ENCODE peak calls at places on chromosomes 13 and 19, in nine cellular contexts. M is uterus; P is lower leg skin; N is cardiac fibroblast; C is mammary epithelial cell; A is mucosa of descending colon; V is body of pancreas; Z is CD4-positive, alpha-beta T cell; I is HFF-Myc. L is an unnamed sample.

GRCh38 chr13:94079876-94080275 is 399.6 kb downstream of the DCT start:
- DNase-seq in M (no peak), P (no peak), N (peak), C (no peak), A (no peak), V (no peak), Z (no peak), I (no peak), L (no peak)

GRCh38 chr19:51572908-51573307 is 1.8 kb downstream of the ZNF175 start:
- DNase-seq in M (no peak), P (no peak), N (peak), C (peak), A (no peak), V (no peak), Z (no peak), I (no peak), L (no peak)

GRCh38 chr13:104571161-104571889 is 1505.1 kb upstream of the SLC10A2 start:
- DNase-seq in M (peak), P (peak), N (peak), C (peak), A (no peak), V (peak), Z (no peak), I (no peak), L (no peak)

GRCh38 chr19:8922591-8922990 is 87.6 kb downstream of the MUC16 start:
- DNase-seq in M (no peak), P (peak), N (no peak), C (no peak), A (no peak), V (no peak), Z (no peak), I (no peak), L (no peak)

GRCh38 chr13:94660695-94661324 is 51.5 kb downstream of the SOX21 start:
- DNase-seq in M (no peak), P (no peak), N (peak), C (no peak), A (no peak), V (no peak), Z (no peak), I (no peak), L (no peak)

GRCh38 chr19:50147462-50148423 is 15.3 kb downstream of the IZUMO2 start:
- DNase-seq in M (peak), P (peak), N (peak), C (peak), A (peak), V (peak), Z (peak), I (peak), L (peak)

GRCh38 chr13:46801831-46802230 is 4.9 kb upstream of the ESD start:
- DNase-seq in M (no peak), P (no peak), N (no peak), C (no peak), A (no peak), V (no peak), Z (no peak), I (no peak), L (no peak)

GRCh38 chr13:35518337-35518736 is 41.8 kb upstream of the MAB21L1 start:
- DNase-seq in M (no peak), P (no peak), N (no peak), C (no peak), A (no peak), V (no peak), Z (no peak), I (no peak), L (no peak)

GRCh38 chr19:41932259-41933130 is 4.2 kb upstream of the ERFL start:
- DNase-seq in M (no peak), P (no peak), N (no peak), C (no peak), A (peak), V (no peak), Z (no peak), I (no peak), L (no peak)

GRCh38 chr13:96769874-96770273 is 224.4 kb downstream of the OXGR1 start:
- DNase-seq in M (no peak), P (no peak), N (no peak), C (no peak), A (no peak), V (no peak), Z (no peak), I (no peak), L (no peak)

GRCh38 chr13:59745395-59745788 is 418.3 kb downstream of the DIAPH3 start:
- DNase-seq in M (no peak), P (no peak), N (peak), C (peak), A (no peak), V (no peak), Z (no peak), I (no peak), L (no peak)

GRCh38 chr19:41883821-41884733 is 1.1 kb downstream of the ARHGEF1 start:
- DNase-seq in M (peak), P (peak), N (peak), C (peak), A (peak), V (peak), Z (peak), I (peak), L (peak)

GRCh38 chr13:34738251-34739170 is 203.6 kb upstream of the NBEA start:
- DNase-seq in M (no peak), P (no peak), N (peak), C (no peak), A (no peak), V (no peak), Z (no peak), I (no peak), L (no peak)

GRCh38 chr19:49638360-49638759 is 1.6 kb downstream of the RRAS start:
- DNase-seq in M (peak), P (no peak), N (peak), C (no peak), A (no peak), V (no peak), Z (no peak), I (no peak), L (no peak)

GRCh38 chr13:57857945-57858344 is 226.4 kb downstream of the PCDH17 start:
- DNase-seq in M (no peak), P (no peak), N (no peak), C (no peak), A (no peak), V (no peak), Z (no peak), I (no peak), L (no peak)

GRCh38 chr13:49071341-49071937 is 95.7 kb downstream of the FNDC3A start:
- DNase-seq in M (no peak), P (no peak), N (no peak), C (no peak), A (no peak), V (no peak), Z (no peak), I (no peak), L (no peak)

GRCh38 chr13:62767473-62767872 is 1351.8 kb upstream of the PCDH20 start:
- DNase-seq in M (no peak), P (no peak), N (no peak), C (no peak), A (no peak), V (no peak), Z (no peak), I (no peak), L (no peak)

GRCh38 chr13:93004919-93005318 is 221.7 kb upstream of the GPC6 start:
- DNase-seq in M (no peak), P (no peak), N (peak), C (peak), A (no peak), V (no peak), Z (no peak), I (peak), L (no peak)

GRCh38 chr19:35116085-35116801 is 620 bp downstream of the FXYD3 start:
- DNase-seq in M (no peak), P (peak), N (no peak), C (peak), A (peak), V (peak), Z (no peak), I (no peak), L (no peak)

GRCh38 chr19:38190061-38190460 is 34.0 kb downstream of the DPF1 start:
- DNase-seq in M (no peak), P (no peak), N (no peak), C (no peak), A (no peak), V (no peak), Z (no peak), I (no peak), L (no peak)

GRCh38 chr13:34967851-34968562 is 25.9 kb downstream of the NBEA start:
- DNase-seq in M (no peak), P (no peak), N (no peak), C (peak), A (no peak), V (no peak), Z (no peak), I (no peak), L (no peak)

DNA sequence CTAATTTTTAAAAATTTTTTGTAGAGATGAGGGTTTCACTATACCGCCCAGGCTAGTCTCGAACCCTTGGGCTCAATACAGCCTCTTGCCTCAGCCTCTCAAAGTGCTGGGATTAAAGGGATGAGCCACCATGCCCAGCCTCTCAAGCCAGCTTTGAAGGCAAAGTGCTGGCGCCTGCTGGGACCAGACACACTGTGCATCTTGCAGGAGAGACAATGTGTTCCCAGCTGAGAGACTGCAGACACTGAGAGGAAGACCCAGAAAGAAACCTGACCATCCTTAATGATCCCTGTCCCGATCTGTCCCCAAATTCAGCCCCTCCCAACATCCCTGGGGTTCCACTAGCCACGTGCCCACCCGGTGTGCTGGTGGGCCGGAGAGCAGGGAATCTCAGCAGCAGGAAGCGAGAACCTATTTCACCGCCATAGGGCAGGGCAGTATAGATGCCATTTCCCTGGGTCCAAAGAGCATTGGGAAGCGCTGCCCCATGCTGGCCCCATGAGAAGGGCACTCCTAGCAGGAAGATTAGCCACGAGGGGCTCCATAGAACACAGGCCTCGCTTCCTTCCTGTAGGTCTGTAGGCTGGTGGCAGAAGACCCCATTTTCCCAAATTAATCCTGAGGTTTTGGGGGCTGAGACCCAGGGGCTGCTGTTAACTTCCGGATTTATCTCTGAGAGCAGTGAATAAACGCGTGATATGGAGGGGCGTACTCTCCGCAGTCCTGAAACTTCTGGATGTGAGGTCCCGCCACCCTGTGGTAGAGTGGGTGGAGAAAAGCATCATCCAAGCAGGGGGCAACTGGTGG is 968 bp downstream of the RAVER1 start:
- DNase-seq in M (no peak), P (no peak), N (no peak), C (no peak), A (no peak), V (no peak), Z (no peak), I (no peak), L (no peak)
- TF ChIP-seq CTCF in M (no peak), P (no peak), N (no peak), C (peak), A (no peak), V (no peak), Z (no peak), I (no peak), L (peak)

GRCh38 chr19:2478324-2478755 is 2.4 kb downstream of the GADD45B start:
- DNase-seq in M (peak), P (peak), N (peak), C (peak), A (peak), V (peak), Z (peak), I (no peak), L (no peak)
- TF ChIP-seq CTCF in M (peak), P (no peak), N (no peak), C (peak), A (no peak), V (no peak), Z (no peak), I (no peak), L (peak)

GRCh38 chr13:30353060-30353459 is 45.7 kb upstream of the KATNAL1 start:
- DNase-seq in M (no peak), P (no peak), N (no peak), C (no peak), A (no peak), V (no peak), Z (no peak), I (no peak), L (no peak)

GRCh38 chr13:30355839-30356238 is 48.5 kb upstream of the KATNAL1 start:
- DNase-seq in M (no peak), P (no peak), N (no peak), C (no peak), A (no peak), V (no peak), Z (no peak), I (no peak), L (no peak)

GRCh38 chr13:30354481-30355404 is 47.4 kb upstream of the KATNAL1 start:
- DNase-seq in M (no peak), P (peak), N (no peak), C (no peak), A (no peak), V (no peak), Z (no peak), I (no peak), L (no peak)

GRCh38 chr13:30353601-30354000 is 46.2 kb upstream of the KATNAL1 start:
- DNase-seq in M (no peak), P (no peak), N (no peak), C (no peak), A (no peak), V (no peak), Z (no peak), I (no peak), L (no peak)

GRCh38 chr13:30355405-30355741 is 48.0 kb upstream of the KATNAL1 start:
- DNase-seq in M (no peak), P (peak), N (no peak), C (no peak), A (no peak), V (peak), Z (peak), I (no peak), L (no peak)
- TF ChIP-seq CTCF in M (peak), P (no peak), N (peak), C (peak), A (no peak), V (peak), Z (no peak), I (peak), L (peak)

GRCh38 chr13:24668955-24669354 is 11.3 kb upstream of the ATP12A start:
- DNase-seq in M (no peak), P (peak), N (no peak), C (peak), A (peak), V (no peak), Z (no peak), I (no peak), L (no peak)

GRCh38 chr13:24672141-24673132 is 7.8 kb upstream of the ATP12A start:
- DNase-seq in M (no peak), P (peak), N (no peak), C (no peak), A (no peak), V (no peak), Z (no peak), I (no peak), L (no peak)

GRCh38 chr13:24671367-24672117 is 8.7 kb upstream of the ATP12A start:
- DNase-seq in M (peak), P (peak), N (peak), C (peak), A (no peak), V (peak), Z (no peak), I (peak), L (no peak)

GRCh38 chr13:24670174-24670573 is 10.0 kb upstream of the ATP12A start:
- DNase-seq in M (no peak), P (peak), N (no peak), C (no peak), A (no peak), V (no peak), Z (no peak), I (no peak), L (no peak)

GRCh38 chr13:24670927-24671326 is 9.3 kb upstream of the ATP12A start:
- DNase-seq in M (no peak), P (no peak), N (peak), C (no peak), A (no peak), V (no peak), Z (no peak), I (no peak), L (no peak)
- TF ChIP-seq CTCF in M (no peak), P (no peak), N (no peak), C (no peak), A (peak), V (no peak), Z (no peak), I (no peak), L (no peak)

GRCh38 chr19:56301152-56301551 is 13.5 kb downstream of the ZSCAN5A start:
- DNase-seq in M (no peak), P (no peak), N (peak), C (no peak), A (no peak), V (no peak), Z (no peak), I (no peak), L (no peak)
- TF ChIP-seq CTCF in M (no peak), P (no peak), N (peak), C (peak), A (no peak), V (no peak), Z (no peak), I (no peak), L (peak)

GRCh38 chr19:10820173-10820572 is 15.8 kb downstream of the TMED1 start:
- DNase-seq in M (no peak), P (no peak), N (no peak), C (no peak), A (no peak), V (no peak), Z (no peak), I (no peak), L (no peak)
- TF ChIP-seq CTCF in M (no peak), P (no peak), N (peak), C (peak), A (no peak), V (no peak), Z (no peak), I (peak), L (peak)

DNA sequence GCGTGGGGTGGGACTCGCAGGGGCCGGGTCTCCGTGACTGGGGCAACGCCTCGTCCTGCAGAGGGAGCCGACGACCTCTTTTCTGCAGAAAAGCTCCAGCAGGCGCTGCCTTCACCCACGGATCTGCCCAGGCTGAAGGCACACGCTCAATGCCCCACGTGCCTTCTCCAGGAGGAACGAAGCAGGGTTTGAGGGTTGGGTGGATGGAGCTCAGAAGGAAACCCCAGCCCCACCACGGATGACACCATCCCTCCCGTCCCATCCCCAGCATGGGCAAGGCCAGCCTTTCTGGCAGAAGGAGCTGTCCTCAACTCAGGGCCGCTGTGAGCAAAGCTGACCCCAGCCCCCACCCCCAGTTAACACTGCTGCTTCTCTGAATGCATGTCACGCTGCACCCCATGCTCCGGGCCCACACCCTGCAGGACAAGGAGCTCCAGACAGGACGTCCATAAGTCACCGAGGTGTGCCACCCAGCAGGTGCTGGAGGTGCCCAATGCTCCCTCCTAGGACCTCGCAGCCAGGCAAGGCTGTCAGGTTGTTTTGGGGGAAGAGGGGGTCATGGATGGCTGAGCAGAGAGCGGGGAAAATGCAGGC is 7.4 kb downstream of the C19orf25 start:
- DNase-seq in M (no peak), P (no peak), N (no peak), C (no peak), A (peak), V (no peak), Z (no peak), I (no peak), L (no peak)
- TF ChIP-seq CTCF in M (no peak), P (no peak), N (no peak), C (no peak), A (no peak), V (no peak), Z (no peak), I (peak), L (peak)

DNA sequence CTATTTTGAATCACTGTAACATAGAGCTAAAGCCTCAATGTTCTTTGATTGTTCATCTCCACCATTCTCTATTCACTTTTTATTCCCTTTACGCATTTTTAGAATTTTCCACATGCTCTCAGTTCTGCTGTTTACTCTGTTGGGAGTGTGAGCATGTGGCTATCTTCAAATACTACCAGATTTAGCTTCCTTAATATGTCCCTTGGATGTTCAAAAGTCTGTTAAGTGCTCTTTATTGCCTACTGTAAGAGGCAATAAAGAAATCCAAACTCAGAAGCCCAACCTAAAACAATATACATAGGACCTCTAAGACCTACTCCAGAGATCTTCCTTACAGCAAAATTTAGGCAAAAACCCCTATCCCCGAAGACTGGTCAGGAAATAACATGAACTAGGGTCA is 34.5 kb downstream of the MTMR6 start:
- DNase-seq in M (no peak), P (no peak), N (no peak), C (no peak), A (no peak), V (no peak), Z (no peak), I (no peak), L (no peak)
- TF ChIP-seq CTCF in M (no peak), P (no peak), N (no peak), C (no peak), A (no peak), V (no peak), Z (no peak), I (no peak), L (no peak)

GRCh38 chr19:56117376-56117884 is 3.7 kb downstream of the ZNF787 start:
- DNase-seq in M (no peak), P (no peak), N (no peak), C (no peak), A (no peak), V (peak), Z (no peak), I (no peak), L (no peak)
- TF ChIP-seq CTCF in M (no peak), P (no peak), N (no peak), C (no peak), A (no peak), V (no peak), Z (no peak), I (no peak), L (no peak)

L was measured in type B pancreatic cell.